ENCODE peak calls at places on chromosomes 3 and 15, in six cellular contexts. One of them, this sample, is unnamed.

GRCh38 chr15:73196113-73196512 is 143.8 kb downstream of the NEO1 start:
- DNase-seq in T-helper 2 cell: no peak
- DNase-seq in CD8-positive, alpha-beta memory T cell: no peak
- DNase-seq in breast epithelium: no peak
- DNase-seq in ELR: no peak
- DNase-seq in left ventricle myocardium inferior: no peak
- DNase-seq in this sample: no peak

GRCh38 chr3:12868039-12869024 is 27.0 kb upstream of the RPL32 start:
- DNase-seq in T-helper 2 cell: peak
- DNase-seq in CD8-positive, alpha-beta memory T cell: peak
- DNase-seq in breast epithelium: peak
- DNase-seq in ELR: peak
- DNase-seq in left ventricle myocardium inferior: peak
- DNase-seq in this sample: peak

GRCh38 chr3:112811150-112811884 is 35.3 kb downstream of the CD200R1L start:
- DNase-seq in T-helper 2 cell: no peak
- DNase-seq in CD8-positive, alpha-beta memory T cell: no peak
- DNase-seq in breast epithelium: no peak
- DNase-seq in ELR: no peak
- DNase-seq in left ventricle myocardium inferior: peak
- DNase-seq in this sample: no peak

GRCh38 chr3:10140996-10141546 is 507 bp upstream of the VHL start:
- DNase-seq in T-helper 2 cell: no peak
- DNase-seq in CD8-positive, alpha-beta memory T cell: peak
- DNase-seq in breast epithelium: no peak
- DNase-seq in ELR: no peak
- DNase-seq in left ventricle myocardium inferior: no peak
- DNase-seq in this sample: no peak

GRCh38 chr15:90930861-90931629 is 1.3 kb downstream of the HDDC3 start:
- DNase-seq in T-helper 2 cell: no peak
- DNase-seq in CD8-positive, alpha-beta memory T cell: no peak
- DNase-seq in breast epithelium: no peak
- DNase-seq in ELR: peak
- DNase-seq in left ventricle myocardium inferior: no peak
- DNase-seq in this sample: no peak

GRCh38 chr3:168988867-168989266 is 674.6 kb downstream of the MECOM start:
- DNase-seq in T-helper 2 cell: no peak
- DNase-seq in CD8-positive, alpha-beta memory T cell: no peak
- DNase-seq in breast epithelium: no peak
- DNase-seq in ELR: no peak
- DNase-seq in left ventricle myocardium inferior: no peak
- DNase-seq in this sample: no peak

GRCh38 chr3:125110016-125110875 is 54.4 kb upstream of the HEG1 start:
- DNase-seq in T-helper 2 cell: no peak
- DNase-seq in CD8-positive, alpha-beta memory T cell: no peak
- DNase-seq in breast epithelium: no peak
- DNase-seq in ELR: peak
- DNase-seq in left ventricle myocardium inferior: no peak
- DNase-seq in this sample: no peak

GRCh38 chr3:71127463-71128243 is 455.9 kb downstream of the FOXP1 start:
- DNase-seq in T-helper 2 cell: no peak
- DNase-seq in CD8-positive, alpha-beta memory T cell: peak
- DNase-seq in breast epithelium: no peak
- DNase-seq in ELR: no peak
- DNase-seq in left ventricle myocardium inferior: no peak
- DNase-seq in this sample: no peak

GRCh38 chr3:101303089-101303731 is 17.2 kb downstream of the IMPG2 start:
- DNase-seq in T-helper 2 cell: no peak
- DNase-seq in CD8-positive, alpha-beta memory T cell: no peak
- DNase-seq in breast epithelium: no peak
- DNase-seq in ELR: peak
- DNase-seq in left ventricle myocardium inferior: no peak
- DNase-seq in this sample: no peak

GRCh38 chr3:177764377-177764912 is 567.2 kb upstream of the TBL1XR1 start:
- DNase-seq in T-helper 2 cell: no peak
- DNase-seq in CD8-positive, alpha-beta memory T cell: no peak
- DNase-seq in breast epithelium: no peak
- DNase-seq in ELR: no peak
- DNase-seq in left ventricle myocardium inferior: no peak
- DNase-seq in this sample: no peak

GRCh38 chr3:167066977-167067843 is 312.9 kb downstream of the ZBBX start:
- DNase-seq in T-helper 2 cell: no peak
- DNase-seq in CD8-positive, alpha-beta memory T cell: no peak
- DNase-seq in breast epithelium: no peak
- DNase-seq in ELR: no peak
- DNase-seq in left ventricle myocardium inferior: no peak
- DNase-seq in this sample: no peak

GRCh38 chr15:62719316-62719715 is 323.2 kb upstream of the TPM1 start:
- DNase-seq in T-helper 2 cell: no peak
- DNase-seq in CD8-positive, alpha-beta memory T cell: no peak
- DNase-seq in breast epithelium: no peak
- DNase-seq in ELR: peak
- DNase-seq in left ventricle myocardium inferior: no peak
- DNase-seq in this sample: no peak

GRCh38 chr3:63948995-63949394 is 36.8 kb upstream of the SCAANT1 start:
- DNase-seq in T-helper 2 cell: no peak
- DNase-seq in CD8-positive, alpha-beta memory T cell: no peak
- DNase-seq in breast epithelium: no peak
- DNase-seq in ELR: peak
- DNase-seq in left ventricle myocardium inferior: no peak
- DNase-seq in this sample: no peak

GRCh38 chr15:89781055-89781454 is 4.9 kb downstream of the MESP2 start:
- DNase-seq in T-helper 2 cell: no peak
- DNase-seq in CD8-positive, alpha-beta memory T cell: no peak
- DNase-seq in breast epithelium: no peak
- DNase-seq in ELR: peak
- DNase-seq in left ventricle myocardium inferior: no peak
- DNase-seq in this sample: no peak

GRCh38 chr15:97903560-97904195 is 56.8 kb upstream of the ARRDC4 start:
- DNase-seq in T-helper 2 cell: no peak
- DNase-seq in CD8-positive, alpha-beta memory T cell: no peak
- DNase-seq in breast epithelium: no peak
- DNase-seq in ELR: no peak
- DNase-seq in left ventricle myocardium inferior: no peak
- DNase-seq in this sample: no peak

GRCh38 chr3:46595819-46596218 is 16.5 kb upstream of the FAM240A start:
- DNase-seq in T-helper 2 cell: no peak
- DNase-seq in CD8-positive, alpha-beta memory T cell: no peak
- DNase-seq in breast epithelium: no peak
- DNase-seq in ELR: no peak
- DNase-seq in left ventricle myocardium inferior: no peak
- DNase-seq in this sample: no peak

GRCh38 chr3:126538966-126539365 is 15.0 kb downstream of the CHST13 start:
- DNase-seq in T-helper 2 cell: no peak
- DNase-seq in CD8-positive, alpha-beta memory T cell: no peak
- DNase-seq in breast epithelium: no peak
- DNase-seq in ELR: peak
- DNase-seq in left ventricle myocardium inferior: no peak
- DNase-seq in this sample: no peak

GRCh38 chr3:169264711-169265110 is 398.8 kb downstream of the MECOM start:
- DNase-seq in T-helper 2 cell: no peak
- DNase-seq in CD8-positive, alpha-beta memory T cell: no peak
- DNase-seq in breast epithelium: no peak
- DNase-seq in ELR: no peak
- DNase-seq in left ventricle myocardium inferior: peak
- DNase-seq in this sample: no peak

GRCh38 chr3:28290863-28291300 is 49.5 kb downstream of the CMC1 start:
- DNase-seq in T-helper 2 cell: no peak
- DNase-seq in CD8-positive, alpha-beta memory T cell: no peak
- DNase-seq in breast epithelium: no peak
- DNase-seq in ELR: no peak
- DNase-seq in left ventricle myocardium inferior: no peak
- DNase-seq in this sample: no peak

GRCh38 chr3:123314409-123315270 is 112.9 kb downstream of the SEC22A start:
- DNase-seq in T-helper 2 cell: no peak
- DNase-seq in CD8-positive, alpha-beta memory T cell: no peak
- DNase-seq in breast epithelium: no peak
- DNase-seq in ELR: no peak
- DNase-seq in left ventricle myocardium inferior: no peak
- DNase-seq in this sample: no peak

GRCh38 chr3:33940149-33940548 is 141.7 kb downstream of the PDCD6IP start:
- DNase-seq in T-helper 2 cell: no peak
- DNase-seq in CD8-positive, alpha-beta memory T cell: peak
- DNase-seq in breast epithelium: no peak
- DNase-seq in ELR: peak
- DNase-seq in left ventricle myocardium inferior: no peak
- DNase-seq in this sample: no peak

GRCh38 chr3:190701096-190701532 is 161.4 kb downstream of the GMNC start:
- DNase-seq in T-helper 2 cell: no peak
- DNase-seq in CD8-positive, alpha-beta memory T cell: no peak
- DNase-seq in breast epithelium: peak
- DNase-seq in ELR: peak
- DNase-seq in left ventricle myocardium inferior: peak
- DNase-seq in this sample: no peak

GRCh38 chr3:45670995-45671394 is 18.2 kb upstream of the SACM1L start:
- DNase-seq in T-helper 2 cell: no peak
- DNase-seq in CD8-positive, alpha-beta memory T cell: no peak
- DNase-seq in breast epithelium: peak
- DNase-seq in ELR: no peak
- DNase-seq in left ventricle myocardium inferior: no peak
- DNase-seq in this sample: no peak

GRCh38 chr3:129061888-129062834 is 1.6 kb downstream of the GP9 start:
- DNase-seq in T-helper 2 cell: no peak
- DNase-seq in CD8-positive, alpha-beta memory T cell: no peak
- DNase-seq in breast epithelium: no peak
- DNase-seq in ELR: no peak
- DNase-seq in left ventricle myocardium inferior: no peak
- DNase-seq in this sample: no peak

GRCh38 chr3:14145236-14145635 is 20.4 kb downstream of the TMEM43 start:
- DNase-seq in T-helper 2 cell: no peak
- DNase-seq in CD8-positive, alpha-beta memory T cell: no peak
- DNase-seq in breast epithelium: no peak
- DNase-seq in ELR: peak
- DNase-seq in left ventricle myocardium inferior: no peak
- DNase-seq in this sample: no peak

GRCh38 chr15:49247556-49248102 is 77.6 kb downstream of the GALK2 start:
- DNase-seq in T-helper 2 cell: no peak
- DNase-seq in CD8-positive, alpha-beta memory T cell: no peak
- DNase-seq in breast epithelium: no peak
- DNase-seq in ELR: peak
- DNase-seq in left ventricle myocardium inferior: no peak
- DNase-seq in this sample: no peak

GRCh38 chr3:147113293-147114045 is 292.9 kb downstream of the ZIC4 start:
- DNase-seq in T-helper 2 cell: no peak
- DNase-seq in CD8-positive, alpha-beta memory T cell: no peak
- DNase-seq in breast epithelium: no peak
- DNase-seq in ELR: peak
- DNase-seq in left ventricle myocardium inferior: no peak
- DNase-seq in this sample: no peak

GRCh38 chr3:42736081-42736480 is 33.5 kb upstream of the HHATL start:
- DNase-seq in T-helper 2 cell: no peak
- DNase-seq in CD8-positive, alpha-beta memory T cell: no peak
- DNase-seq in breast epithelium: peak
- DNase-seq in ELR: no peak
- DNase-seq in left ventricle myocardium inferior: no peak
- DNase-seq in this sample: no peak

GRCh38 chr3:158775801-158776399 is 26.0 kb upstream of the MFSD1 start:
- DNase-seq in T-helper 2 cell: no peak
- DNase-seq in CD8-positive, alpha-beta memory T cell: no peak
- DNase-seq in breast epithelium: no peak
- DNase-seq in ELR: no peak
- DNase-seq in left ventricle myocardium inferior: no peak
- DNase-seq in this sample: no peak

This sample was measured in cerebellar nuclear complex.